ENCODE peak calls at places on chromosomes 16 and 17, in four cellular contexts. X is breast epithelium, H is HepG2, J is transverse colon. Q is an unnamed sample.

GRCh38 chr17:38597375-38597774 is 8.4 kb downstream of the SRCIN1 start:
- DNase-seq in X (no peak), H (no peak), J (no peak), Q (no peak)

GRCh38 chr17:77011173-77012011 is 129.4 kb upstream of the SEC14L1 start:
- DNase-seq in X (no peak), H (peak), J (peak), Q (no peak)

GRCh38 chr17:62030264-62030663 is 34.8 kb downstream of the MED13 start:
- DNase-seq in H (no peak), J (no peak), X (no peak), Q (no peak)

GRCh38 chr16:72811867-72812266 is 236.1 kb downstream of the ZFHX3 start:
- DNase-seq in J (no peak), H (no peak), X (no peak), Q (no peak)

GRCh38 chr16:11258553-11259287 is 2.7 kb upstream of the SOCS1 start:
- DNase-seq in H (peak), J (peak), X (peak), Q (peak)

GRCh38 chr17:78891406-78892061 is 11.5 kb downstream of the CEP295NL start:
- DNase-seq in H (no peak), X (no peak), J (no peak), Q (peak)

GRCh38 chr17:70318061-70318460 is 148.7 kb downstream of the KCNJ2 start:
- DNase-seq in H (no peak), X (no peak), J (no peak), Q (no peak)

GRCh38 chr16:26530584-26531289 is 536.0 kb upstream of the C16orf82 start:
- DNase-seq in H (peak), J (no peak), X (no peak), Q (no peak)

GRCh38 chr17:45381001-45381400 is 51.7 kb downstream of the ARHGAP27 start:
- DNase-seq in H (no peak), X (no peak), J (no peak), Q (no peak)

GRCh38 chr16:10218490-10219206 is 36.4 kb upstream of the GRIN2A start:
- DNase-seq in J (no peak), X (no peak), H (no peak), Q (no peak)

GRCh38 chr17:29257756-29258155 is 11.1 kb downstream of the CRYBA1 start:
- DNase-seq in X (no peak), J (no peak), H (no peak), Q (no peak)

GRCh38 chr17:45895969-45896793 is 1.8 kb downstream of the MAPT start:
- DNase-seq in X (no peak), H (no peak), J (no peak), Q (no peak)

GRCh38 chr17:45666641-45667040 is 117.5 kb upstream of the CRHR1 start:
- DNase-seq in X (no peak), J (no peak), H (no peak), Q (no peak)

GRCh38 chr17:8896641-8897635 is 29.5 kb upstream of the PIK3R6 start:
- DNase-seq in X (no peak), H (no peak), J (no peak), Q (no peak)

GRCh38 chr16:89892635-89893034 is 19.2 kb downstream of the TCF25 start:
- DNase-seq in X (no peak), J (no peak), H (no peak), Q (no peak)

GRCh38 chr16:87431926-87432325 is 39.8 kb downstream of the MAP1LC3B start:
- DNase-seq in H (no peak), X (no peak), J (no peak), Q (no peak)

GRCh38 chr17:17107281-17107680 is 65.0 kb downstream of the MPRIP start:
- DNase-seq in H (no peak), X (no peak), J (no peak), Q (no peak)

GRCh38 chr16:76583995-76584394 is 306.8 kb downstream of the CNTNAP4 start:
- DNase-seq in X (no peak), H (no peak), J (no peak), Q (no peak)

GRCh38 chr17:75515229-75515522 is 161 bp downstream of the CASKIN2 start:
- DNase-seq in H (no peak), J (no peak), X (no peak), Q (no peak)

GRCh38 chr17:74309902-74310301 is 16.1 kb upstream of the KIF19 start:
- DNase-seq in H (no peak), X (no peak), J (no peak), Q (no peak)

GRCh38 chr16:75059411-75059810 is 57.2 kb downstream of the LDHD start:
- DNase-seq in H (no peak), J (no peak), X (no peak), Q (no peak)

GRCh38 chr17:37048806-37049205 is 100.1 kb downstream of the AATF start:
- DNase-seq in J (no peak), H (no peak), X (no peak), Q (no peak)

GRCh38 chr17:58060596-58061191 is 22.5 kb upstream of the DYNLL2 start:
- DNase-seq in H (no peak), J (peak), X (peak), Q (no peak)

GRCh38 chr17:27586203-27586701 is 44.7 kb upstream of the LGALS9 start:
- DNase-seq in J (no peak), H (no peak), X (no peak), Q (no peak)

GRCh38 chr17:40903129-40903847 is 18.2 kb upstream of the KRT20 start:
- DNase-seq in X (peak), J (peak), H (peak), Q (no peak)

GRCh38 chr17:62862251-62862650 is 54.1 kb upstream of the MARCHF10 start:
- DNase-seq in H (no peak), J (no peak), X (no peak), Q (no peak)

GRCh38 chr17:50346313-50347086 is 574 bp downstream of the XYLT2 start:
- DNase-seq in X (no peak), H (no peak), J (peak), Q (peak)

GRCh38 chr17:77635176-77635575 is 323.3 kb upstream of the TNRC6C start:
- DNase-seq in X (no peak), J (no peak), H (no peak), Q (no peak)

GRCh38 chr16:2591476-2592240 is 53.8 kb downstream of the PDPK1 start:
- DNase-seq in H (no peak), X (no peak), J (no peak), Q (no peak)

GRCh38 chr17:45231481-45232116 is 9.9 kb downstream of the FMNL1 start:
- DNase-seq in H (peak), X (no peak), J (peak), Q (no peak)

GRCh38 chr17:41338961-41339485 is 11.6 kb downstream of the KRT33A start:
- DNase-seq in X (no peak), J (no peak), H (no peak), Q (no peak)

GRCh38 chr17:82392967-82393366 is 21.4 kb downstream of the UTS2R start:
- DNase-seq in X (no peak), H (no peak), J (no peak), Q (no peak)

GRCh38 chr17:71791311-71791710 is 329.5 kb upstream of the SOX9 start:
- DNase-seq in J (no peak), X (no peak), H (no peak), Q (no peak)
- H3K27ac ChIP-seq in J (no peak), X (no peak), H (no peak), Q (no peak)

GRCh38 chr17:43645765-43646481 is 15.8 kb downstream of the MEOX1 start:
- DNase-seq in H (no peak), J (peak), X (peak), Q (peak)

GRCh38 chr17:43648916-43649315 is 12.8 kb downstream of the MEOX1 start:
- DNase-seq in X (no peak), J (no peak), H (no peak), Q (no peak)

GRCh38 chr17:43650471-43650870 is 11.3 kb downstream of the MEOX1 start:
- DNase-seq in X (no peak), J (no peak), H (peak), Q (no peak)

GRCh38 chr17:43655702-43656275 is 5.9 kb downstream of the MEOX1 start:
- DNase-seq in J (no peak), X (no peak), H (no peak), Q (no peak)

GRCh38 chr17:43651621-43652480 is 9.9 kb downstream of the MEOX1 start:
- DNase-seq in H (no peak), X (no peak), J (no peak), Q (no peak)
- TF ChIP-seq POLR2AphosphoS5 in H (no peak), X (no peak), J (no peak), Q (no peak)

DNA sequence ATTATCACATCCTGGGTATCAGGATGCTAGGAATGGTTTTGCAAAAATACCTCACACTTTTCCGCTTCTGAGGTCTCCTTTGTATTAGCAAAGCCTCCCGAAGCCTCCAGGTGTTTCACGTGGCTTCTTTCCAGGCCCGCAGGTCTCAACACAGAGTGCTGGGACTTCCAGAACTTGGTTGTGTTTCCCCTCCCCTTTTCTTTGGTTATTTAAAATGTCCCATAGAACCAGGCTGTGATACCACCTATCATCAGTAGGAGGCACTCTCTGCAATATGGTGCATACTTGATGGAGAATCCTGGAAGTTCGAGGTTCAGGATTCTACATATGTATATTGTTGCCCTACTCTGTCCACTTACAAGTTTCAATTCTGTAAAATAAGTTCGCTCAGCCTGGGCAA is 28.8 kb downstream of the ATP2C2 start:
- DNase-seq in H (no peak), X (no peak), J (no peak), Q (no peak)
- TF ChIP-seq CTCF in H (peak), X (no peak), J (no peak), Q (no peak)

GRCh38 chr16:14470788-14471187 is 159.3 kb downstream of the PARN start:
- DNase-seq in X (no peak), H (no peak), J (no peak), Q (no peak)

GRCh38 chr16:14475370-14476139 is 154.5 kb downstream of the PARN start:
- DNase-seq in X (no peak), J (no peak), H (peak), Q (no peak)

GRCh38 chr16:14472357-14472756 is 157.7 kb downstream of the PARN start:
- DNase-seq in X (no peak), H (no peak), J (no peak), Q (no peak)

GRCh38 chr16:14476183-14476582 is 153.9 kb downstream of the PARN start:
- DNase-seq in J (no peak), X (no peak), H (no peak), Q (no peak)

DNA sequence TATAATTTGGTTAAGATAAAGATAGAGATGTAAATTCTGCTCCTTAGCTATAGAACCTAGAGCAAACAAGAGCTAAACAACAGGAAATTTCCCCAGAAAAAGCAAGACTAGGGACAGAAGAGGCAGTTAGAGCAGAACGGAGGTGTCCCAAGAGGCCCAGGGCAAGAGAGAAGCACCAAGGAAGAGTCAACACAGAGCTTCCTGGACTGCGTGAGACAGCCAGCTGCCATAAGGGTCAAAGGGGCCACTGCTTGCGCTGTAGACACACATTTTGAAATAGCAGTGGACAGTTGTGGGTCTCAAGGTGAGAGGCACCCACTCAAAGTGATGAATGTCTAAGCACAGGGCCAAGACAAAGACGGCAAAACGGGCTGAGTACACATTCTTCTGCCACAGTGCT is 156.6 kb downstream of the PARN start:
- DNase-seq in X (no peak), H (peak), J (no peak), Q (no peak)
- H3K27ac ChIP-seq in X (no peak), H (peak), J (no peak), Q (no peak)

DNA sequence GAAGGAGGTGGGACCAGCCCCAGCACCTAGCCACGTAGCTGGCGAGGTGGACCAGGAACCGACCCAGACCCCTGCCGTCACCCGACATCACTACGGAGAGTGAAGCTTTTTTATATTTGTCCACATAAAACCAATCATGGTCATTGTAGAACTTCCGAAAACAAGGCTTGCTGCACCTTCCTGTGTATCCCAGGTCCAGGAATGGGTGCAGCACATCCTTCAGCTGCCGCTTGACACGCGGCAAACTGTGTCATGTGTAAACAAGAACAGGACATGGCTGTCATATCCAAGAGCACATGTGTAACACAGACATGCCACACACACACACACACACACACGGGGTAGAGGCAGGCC is 1.4 kb downstream of the HBQ1 start:
- DNase-seq in J (no peak), X (no peak), H (no peak), Q (no peak)
- TF ChIP-seq POLR2AphosphoS5 in J (no peak), X (no peak), H (no peak), Q (no peak)

GRCh38 chr16:57724541-57724940 is 11.0 kb upstream of the KATNB1 start:
- DNase-seq in X (no peak), J (no peak), H (no peak), Q (no peak)

GRCh38 chr16:57721765-57722499 is 13.6 kb upstream of the KATNB1 start:
- DNase-seq in J (no peak), H (no peak), X (no peak), Q (no peak)

GRCh38 chr16:57721356-57721755 is 14.2 kb upstream of the KATNB1 start:
- DNase-seq in J (no peak), H (no peak), X (no peak), Q (no peak)

GRCh38 chr16:57722651-57723050 is 12.9 kb upstream of the KATNB1 start:
- DNase-seq in J (no peak), H (no peak), X (no peak), Q (no peak)

GRCh38 chr16:57723170-57723569 is 12.4 kb upstream of the KATNB1 start:
- DNase-seq in X (no peak), J (no peak), H (peak), Q (no peak)
- TF ChIP-seq CTCF in X (no peak), J (no peak), H (peak), Q (no peak)

Q was measured in suprapubic skin.